ENCODE peak calls at places on chromosomes 5 and 9, in ten cellular contexts. S is NCI-H1436; M is activated CD4-positive, alpha-beta T cell treated with anti-CD3 and anti-CD28 coated beads for 48 hours; W is activated gamma-delta T cell treated with Interleukin-2 at 50 U/mL for 16 hours; I is ELF-1; B is A549; U is fibroblast of the conjunctiva; R is HL-60; A is astrocyte of the cerebellum; Z is hypothalamus. J is an unnamed sample.

GRCh38 chr5:173498871-173499470 is 117.5 kb downstream of the BOD1 start:
- DNase-seq in S (no peak), M (no peak), W (no peak), I (peak), B (no peak), U (no peak), R (no peak), A (no peak), Z (no peak), J (no peak)

GRCh38 chr9:91341749-91342148 is 20.0 kb downstream of the AUH start:
- DNase-seq in S (no peak), M (no peak), W (no peak), I (no peak), B (no peak), U (no peak), R (no peak), A (no peak), Z (no peak), J (no peak)

GRCh38 chr5:133565993-133566392 is 46.3 kb downstream of the FSTL4 start:
- DNase-seq in S (no peak), M (peak), W (no peak), I (no peak), B (peak), U (no peak), R (no peak), A (peak), Z (no peak), J (peak)

GRCh38 chr9:131395027-131395744 is 1.3 kb downstream of the PRRC2B start:
- DNase-seq in S (peak), M (peak), W (peak), I (peak), B (no peak), U (no peak), R (no peak), A (no peak), Z (no peak), J (no peak)

GRCh38 chr9:98962181-98962560 is 18.5 kb downstream of the COL15A1 start:
- DNase-seq in S (no peak), M (no peak), W (no peak), I (no peak), B (no peak), U (no peak), R (no peak), A (peak), Z (no peak), J (no peak)

GRCh38 chr9:34377402-34377741 is 674 bp upstream of the MYORG start:
- DNase-seq in S (no peak), M (no peak), W (no peak), I (no peak), B (no peak), U (no peak), R (no peak), A (no peak), Z (no peak), J (no peak)

GRCh38 chr9:114588671-114589526 is 1.3 kb downstream of the ATP6V1G1 start:
- DNase-seq in S (no peak), M (no peak), W (no peak), I (peak), B (no peak), U (no peak), R (no peak), A (no peak), Z (no peak), J (no peak)

GRCh38 chr9:124868511-124869465 is 6.9 kb downstream of the ARPC5L start:
- DNase-seq in S (peak), M (peak), W (peak), I (peak), B (peak), U (peak), R (peak), A (peak), Z (no peak), J (peak)

GRCh38 chr5:132747693-132748440 is 641 bp downstream of the CCNI2 start:
- DNase-seq in S (no peak), M (peak), W (peak), I (peak), B (no peak), U (no peak), R (no peak), A (no peak), Z (no peak), J (no peak)

GRCh38 chr9:77290373-77290772 is 113.0 kb downstream of the VPS13A start:
- DNase-seq in S (no peak), M (no peak), W (no peak), I (no peak), B (no peak), U (no peak), R (no peak), A (no peak), Z (no peak), J (no peak)

GRCh38 chr5:73311291-73312110 is 137.1 kb downstream of the FOXD1 start:
- DNase-seq in S (peak), M (no peak), W (no peak), I (peak), B (peak), U (peak), R (no peak), A (peak), Z (no peak), J (peak)

GRCh38 chr9:108994695-108995094 is 18.6 kb downstream of the CTNNAL1 start:
- DNase-seq in S (no peak), M (no peak), W (no peak), I (no peak), B (no peak), U (no peak), R (no peak), A (no peak), Z (no peak), J (no peak)

GRCh38 chr9:131407717-131408195 is 13.9 kb downstream of the PRRC2B start:
- DNase-seq in S (peak), M (peak), W (peak), I (peak), B (peak), U (peak), R (no peak), A (no peak), Z (no peak), J (peak)

GRCh38 chr5:59041355-59041754 is 458.5 kb downstream of the RAB3C start:
- DNase-seq in S (no peak), M (no peak), W (no peak), I (no peak), B (peak), U (no peak), R (no peak), A (no peak), Z (no peak), J (no peak)

GRCh38 chr5:89968870-89969472 is 440.6 kb downstream of the CETN3 start:
- DNase-seq in S (no peak), M (no peak), W (no peak), I (no peak), B (no peak), U (peak), R (no peak), A (peak), Z (no peak), J (no peak)

GRCh38 chr5:100787648-100788047 is 115.4 kb downstream of the ST8SIA4 start:
- DNase-seq in S (no peak), M (no peak), W (no peak), I (no peak), B (no peak), U (no peak), R (no peak), A (no peak), Z (no peak), J (no peak)

GRCh38 chr9:22237497-22238363 is 208.9 kb upstream of the DMRTA1 start:
- DNase-seq in S (no peak), M (no peak), W (no peak), I (no peak), B (peak), U (peak), R (no peak), A (peak), Z (no peak), J (no peak)

GRCh38 chr5:171428849-171429542 is 9.5 kb downstream of the FGF18 start:
- DNase-seq in S (no peak), M (no peak), W (no peak), I (no peak), B (no peak), U (no peak), R (no peak), A (no peak), Z (no peak), J (no peak)

GRCh38 chr9:101524371-101524770 is 9.3 kb upstream of the RNF20 start:
- DNase-seq in S (no peak), M (no peak), W (no peak), I (no peak), B (no peak), U (no peak), R (no peak), A (no peak), Z (no peak), J (no peak)

J was measured in HAP-1.